ENCODE peak calls at places on chromosomes 2 and 18, in four cellular contexts. P is HepG2, B is K562, K is GM12878. X is an unnamed sample.

GRCh38 chr18:59229191-59229590 is 9.2 kb downstream of the GRP start:
- DNase-seq in P (no peak), B (no peak), K (no peak), X (no peak)

GRCh38 chr2:137138263-137138662 is 372.9 kb downstream of the THSD7B start:
- DNase-seq in P (no peak), B (no peak), K (no peak), X (no peak)

GRCh38 chr18:47595816-47596501 is 334.5 kb downstream of the SMAD2 start:
- DNase-seq in P (peak), B (peak), K (peak), X (peak)

GRCh38 chr2:121031568-121032340 is 253.2 kb downstream of the TFCP2L1 start:
- DNase-seq in P (no peak), B (no peak), K (no peak), X (no peak)

GRCh38 chr18:24669502-24669901 is 209.1 kb downstream of the HRH4 start:
- DNase-seq in P (no peak), B (no peak), K (no peak), X (no peak)

GRCh38 chr2:54710216-54710615 is 13.2 kb upstream of the EML6 start:
- DNase-seq in P (no peak), B (no peak), K (no peak), X (no peak)

GRCh38 chr2:9251154-9252001 is 44.8 kb downstream of the ASAP2 start:
- DNase-seq in P (no peak), B (no peak), K (no peak), X (no peak)

GRCh38 chr2:104254017-104254416 is 599.9 kb upstream of the POU3F3 start:
- DNase-seq in P (no peak), B (no peak), K (no peak), X (no peak)

GRCh38 chr2:84958135-84959044 is 12.6 kb upstream of the KCMF1 start:
- DNase-seq in P (peak), B (no peak), K (no peak), X (peak)

GRCh38 chr2:134845028-134845427 is 6.6 kb downstream of the ACMSD start:
- DNase-seq in P (no peak), B (no peak), K (no peak), X (no peak)

GRCh38 chr18:22324191-22325131 is 93.3 kb downstream of the CTAGE1 start:
- DNase-seq in P (no peak), B (no peak), K (no peak), X (peak)

GRCh38 chr18:48018806-48019295 is 88.4 kb upstream of the SMAD2 start:
- DNase-seq in P (no peak), B (no peak), K (no peak), X (no peak)

GRCh38 chr2:3260959-3261358 is 116.7 kb downstream of the EIPR1 start:
- DNase-seq in P (no peak), B (no peak), K (no peak), X (no peak)

GRCh38 chr18:41206341-41206740 is 748.7 kb upstream of the PIK3C3 start:
- DNase-seq in P (no peak), B (no peak), K (no peak), X (no peak)

GRCh38 chr2:181812106-181812745 is 79.3 kb upstream of the ITPRID2 start:
- DNase-seq in P (no peak), B (no peak), K (no peak), X (no peak)

GRCh38 chr18:79439201-79440023 is 43.7 kb downstream of the NFATC1 start:
- DNase-seq in P (no peak), B (peak), K (no peak), X (peak)

GRCh38 chr18:62425465-62426190 is 97.2 kb upstream of the ZCCHC2 start:
- DNase-seq in P (peak), B (peak), K (no peak), X (peak)

GRCh38 chr2:1498176-1498575 is 84.9 kb downstream of the TPO start:
- DNase-seq in P (no peak), B (no peak), K (no peak), X (no peak)

GRCh38 chr2:56372071-56372656 is 188.4 kb downstream of the CCDC85A start:
- DNase-seq in P (no peak), B (no peak), K (no peak), X (no peak)

GRCh38 chr2:224407241-224407680 is 5.4 kb upstream of the FAM124B start:
- DNase-seq in P (no peak), B (no peak), K (no peak), X (no peak)

GRCh38 chr2:70123051-70123828 is 36.0 kb downstream of the PCBP1 start:
- DNase-seq in P (no peak), B (peak), K (no peak), X (peak)

GRCh38 chr2:70099270-70099669 is 12.0 kb downstream of the PCBP1 start:
- DNase-seq in P (no peak), B (no peak), K (no peak), X (no peak)

GRCh38 chr2:162490795-162491470 is 147.0 kb downstream of the GCA start:
- DNase-seq in P (no peak), B (no peak), K (no peak), X (no peak)

GRCh38 chr2:63050186-63050915 is at the start of gene OTX1:
- DNase-seq in P (peak), B (peak), K (peak), X (peak)

GRCh38 chr2:85470850-85471800 is 52.6 kb downstream of the SH2D6 start:
- DNase-seq in P (peak), B (no peak), K (no peak), X (no peak)

GRCh38 chr2:30267576-30267975 is 36.2 kb downstream of the LBH start:
- DNase-seq in P (no peak), B (no peak), K (no peak), X (no peak)

GRCh38 chr2:110115291-110116032 is at the start of gene MALL:
- DNase-seq in P (no peak), B (no peak), K (no peak), X (no peak)

GRCh38 chr2:229780856-229781773 is 66.8 kb upstream of the DNER start:
- DNase-seq in P (peak), B (peak), K (no peak), X (peak)

GRCh38 chr2:110173523-110173922 is 31.3 kb downstream of the NPHP1 start:
- DNase-seq in P (peak), B (no peak), K (no peak), X (no peak)

GRCh38 chr2:213002383-213002782 is 149.0 kb downstream of the IKZF2 start:
- DNase-seq in P (no peak), B (no peak), K (no peak), X (no peak)

GRCh38 chr2:43274055-43274454 is 47.6 kb upstream of the ZFP36L2 start:
- DNase-seq in P (no peak), B (no peak), K (no peak), X (no peak)
- TF ChIP-seq FOXM1 in P (no peak), B (no peak), K (no peak), X (no peak)

DNA sequence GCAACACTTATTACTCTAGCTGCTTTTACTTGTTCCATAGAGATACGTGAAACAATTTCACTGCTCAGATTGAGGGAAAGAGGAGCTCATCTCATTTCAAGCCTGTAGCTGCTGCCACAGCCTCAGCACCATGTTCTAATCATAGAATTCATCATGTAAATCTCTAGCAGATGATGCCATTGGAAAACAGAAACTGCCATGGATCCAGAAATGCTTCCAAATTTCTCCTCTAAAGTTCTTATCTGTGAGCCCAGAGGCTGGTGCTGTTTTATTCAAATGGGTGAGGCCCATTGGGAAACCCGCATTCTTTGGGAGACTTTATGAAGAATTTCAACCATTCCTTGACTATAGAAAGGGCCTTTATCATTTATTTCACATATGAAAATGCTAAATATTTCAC is 1.9 kb downstream of the CDC42EP3 start:
- DNase-seq in P (no peak), B (no peak), K (no peak), X (no peak)
- TF ChIP-seq SP1 in P (no peak), B (no peak), K (no peak), X (no peak)

GRCh38 chr2:81328968-81329367 is 1024.4 kb upstream of the LRRTM1 start:
- DNase-seq in P (no peak), B (no peak), K (no peak), X (no peak)
- TF ChIP-seq TARDBP in P (no peak), B (no peak), K (no peak), X (no peak)

GRCh38 chr2:24280161-24280560 is 80.2 kb downstream of the ITSN2 start:
- DNase-seq in P (no peak), B (no peak), K (no peak), X (no peak)

GRCh38 chr2:24274809-24275208 is 85.5 kb downstream of the ITSN2 start:
- DNase-seq in P (no peak), B (no peak), K (no peak), X (no peak)

GRCh38 chr2:24276349-24276899 is 83.9 kb downstream of the ITSN2 start:
- DNase-seq in P (no peak), B (no peak), K (no peak), X (no peak)

GRCh38 chr2:24285484-24286152 is 74.7 kb downstream of the ITSN2 start:
- DNase-seq in P (no peak), B (no peak), K (no peak), X (no peak)

GRCh38 chr2:24280645-24281044 is 79.7 kb downstream of the ITSN2 start:
- DNase-seq in P (no peak), B (no peak), K (no peak), X (no peak)
- TF ChIP-seq FOXM1 in P (no peak), B (no peak), K (no peak), X (no peak)

GRCh38 chr2:239519081-239519920 is 118.5 kb upstream of the HDAC4 start:
- DNase-seq in P (no peak), B (no peak), K (no peak), X (no peak)

GRCh38 chr2:239520811-239521517 is 120.1 kb upstream of the HDAC4 start:
- DNase-seq in P (no peak), B (no peak), K (no peak), X (no peak)

GRCh38 chr2:239518286-239519080 is 117.7 kb upstream of the HDAC4 start:
- DNase-seq in P (no peak), B (no peak), K (no peak), X (no peak)

GRCh38 chr2:239521518-239521815 is 120.6 kb upstream of the HDAC4 start:
- DNase-seq in P (no peak), B (no peak), K (no peak), X (no peak)

DNA sequence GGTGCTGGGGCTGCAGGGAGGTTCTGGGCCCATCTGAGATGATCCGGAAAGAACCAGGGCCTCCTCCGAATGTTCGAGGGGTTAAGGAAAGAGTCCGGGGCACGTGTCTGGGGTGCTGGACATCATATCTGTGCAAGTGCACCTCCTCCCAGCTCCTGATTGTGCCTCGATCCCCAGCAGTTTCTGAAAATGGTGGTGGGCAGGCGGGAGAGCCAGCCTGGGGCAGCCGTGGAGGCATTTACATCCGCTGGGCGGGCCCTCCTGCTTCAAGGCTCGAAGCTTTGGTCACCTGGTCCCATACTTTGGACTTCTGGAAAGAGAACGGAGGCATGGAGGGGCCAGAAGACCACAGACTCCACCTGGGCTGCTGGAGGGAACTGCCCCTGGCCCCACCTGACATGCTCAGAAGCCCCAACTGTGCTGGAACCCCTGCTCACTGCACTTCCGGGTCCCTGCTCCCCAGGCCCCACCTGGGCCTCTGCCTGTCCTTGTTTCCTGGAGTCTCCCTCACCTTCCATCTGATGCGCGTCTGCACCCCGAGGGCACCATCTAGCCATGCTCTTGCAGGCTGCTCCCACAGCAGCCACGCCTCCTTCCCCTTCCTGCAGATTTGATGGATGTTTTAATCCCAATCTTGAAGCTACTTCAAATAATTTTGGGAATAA is 119.2 kb upstream of the HDAC4 start:
- DNase-seq in P (no peak), B (no peak), K (no peak), X (no peak)
- TF ChIP-seq SP1 in P (no peak), B (no peak), K (no peak), X (no peak)

GRCh38 chr2:113284481-113284880 is 5.8 kb upstream of the PAX8 start:
- DNase-seq in P (no peak), B (no peak), K (no peak), X (no peak)

GRCh38 chr2:113283704-113284284 is 5.1 kb upstream of the PAX8 start:
- DNase-seq in P (peak), B (no peak), K (no peak), X (no peak)

GRCh38 chr2:113278812-113279139 is at the start of gene PAX8:
- DNase-seq in P (no peak), B (no peak), K (no peak), X (no peak)

GRCh38 chr2:113282747-113283533 is 4.2 kb upstream of the PAX8 start:
- DNase-seq in P (peak), B (peak), K (no peak), X (peak)

DNA sequence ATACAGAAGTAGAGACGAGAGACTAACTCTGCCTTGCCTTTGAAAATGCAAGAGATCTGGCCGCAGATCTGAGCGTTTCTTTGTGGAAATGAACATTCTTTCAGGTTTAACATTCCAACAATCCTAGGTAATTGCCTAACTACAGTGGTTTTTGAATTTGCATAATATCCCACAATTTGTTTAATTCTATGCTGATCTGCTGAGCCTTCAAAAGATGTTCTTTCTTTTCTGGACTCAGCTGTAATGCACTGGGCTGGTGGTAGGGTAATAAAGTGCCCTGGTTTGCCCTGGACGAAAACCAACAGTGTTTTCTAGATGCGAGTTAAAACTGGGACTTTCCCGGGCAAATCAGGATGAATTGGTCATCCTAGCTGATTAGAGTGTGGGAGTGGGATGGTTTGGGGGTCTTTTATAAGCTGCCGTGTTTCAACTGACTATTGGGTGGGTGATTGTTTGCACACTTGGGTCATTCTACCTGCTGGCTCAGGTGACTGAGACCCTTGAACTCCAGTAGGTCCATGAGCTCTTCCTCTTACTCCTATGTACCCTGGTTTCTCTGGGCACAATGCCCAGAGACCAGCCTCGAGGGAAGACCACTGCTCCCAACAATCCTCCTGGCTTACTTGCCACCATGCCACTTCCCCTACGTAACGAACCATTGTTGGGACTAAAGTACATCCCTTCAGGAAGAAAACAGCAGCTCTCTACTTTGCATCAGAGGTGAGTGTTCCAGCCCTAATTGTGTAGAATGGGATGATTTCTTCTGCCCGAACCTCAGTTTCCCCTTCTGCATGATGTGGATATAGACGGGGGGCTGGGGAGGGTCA is 3.4 kb upstream of the PAX8 start:
- DNase-seq in P (peak), B (no peak), K (no peak), X (no peak)
- TF ChIP-seq TARDBP in P (no peak), B (no peak), K (no peak), X (no peak)

DNA sequence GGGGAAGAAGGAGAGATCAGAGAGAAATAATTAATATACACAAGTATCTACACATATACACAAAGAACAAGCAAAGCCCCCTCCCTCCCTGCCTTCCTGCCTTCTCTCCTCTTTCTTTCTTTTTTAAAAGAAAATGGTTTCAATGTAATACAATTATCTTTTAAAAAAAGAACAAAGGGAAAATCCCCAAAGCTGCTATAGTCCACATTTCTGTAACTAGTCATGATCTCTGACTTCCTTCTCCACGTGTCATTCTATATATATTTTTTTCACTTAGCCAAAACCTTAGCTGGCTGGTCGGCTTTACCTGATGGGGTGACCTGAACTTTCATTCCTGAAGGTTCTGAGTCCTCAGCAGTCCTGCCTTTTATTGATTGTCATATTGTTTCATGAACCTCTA is 44.3 kb downstream of the MAP3K20 start:
- DNase-seq in P (no peak), B (no peak), K (no peak), X (no peak)
- TF ChIP-seq FOXM1 in P (no peak), B (no peak), K (no peak), X (no peak)